ENCODE peak calls at places on chromosomes 11 and 22, in seven cellular contexts. J, S, X, G, Y, I and N are unnamed samples.
A peak's percentile ranks its signal among the peaks of the same experiment; 100 is the strongest.

GRCh38 chr11:22976146-22976545 is 115.9 kb upstream of the CCDC179 start:
- DNase-seq in S (peak; percentile 73), I (peak; percentile 80), Y (no peak), G (no peak), X (no peak), J (no peak), N (peak; percentile 80)

GRCh38 chr22:42834177-42834949 is 22.7 kb downstream of the ARFGAP3 start:
- DNase-seq in I (no peak), J (no peak), X (peak; percentile 35), S (no peak), Y (no peak), G (no peak), N (no peak)

GRCh38 chr11:4560462-4560861 is 15.5 kb downstream of the OR52M1 start:
- DNase-seq in S (no peak), G (no peak), I (no peak), X (no peak), Y (no peak), J (no peak), N (no peak)

GRCh38 chr11:45094958-45095690 is 51.3 kb upstream of the PRDM11 start:
- DNase-seq in Y (no peak), I (no peak), G (peak; percentile 65), J (no peak), S (no peak), X (no peak), N (no peak)

GRCh38 chr11:58513747-58514367 is 6.0 kb upstream of the OR5B21 start:
- DNase-seq in J (peak; percentile 75), S (peak; percentile 80), X (no peak), Y (no peak), G (no peak), I (peak; percentile 86), N (peak; percentile 75)

GRCh38 chr22:44341431-44342346 is 28.9 kb upstream of the SHISAL1 start:
- DNase-seq in G (no peak), X (no peak), I (no peak), Y (no peak), J (peak; percentile 85), S (peak; percentile 60), N (no peak)

GRCh38 chr22:38744981-38745380 is 10.8 kb downstream of the SUN2 start:
- DNase-seq in S (no peak), I (no peak), X (no peak), G (no peak), J (no peak), Y (no peak), N (peak; percentile 50)

GRCh38 chr22:39296981-39297489 is 22.4 kb downstream of the RPL3 start:
- DNase-seq in I (no peak), G (no peak), X (no peak), S (no peak), Y (no peak), J (no peak), N (no peak)

GRCh38 chr22:30354644-30355043 is 2.0 kb downstream of the SF3A1 start:
- DNase-seq in Y (no peak), X (no peak), S (no peak), I (no peak), G (no peak), J (no peak), N (no peak)

GRCh38 chr11:27084407-27084985 is 43.9 kb downstream of the BBOX1 start:
- DNase-seq in J (peak; percentile 28), X (no peak), G (no peak), Y (no peak), I (no peak), S (no peak), N (no peak)

GRCh38 chr11:4683020-4683419 is 14.6 kb downstream of the OR51E2 start:
- DNase-seq in I (peak; percentile 48), Y (no peak), S (no peak), X (no peak), G (no peak), J (no peak), N (peak; percentile 2)

GRCh38 chr11:123139206-123139605 is 55.8 kb downstream of the CLMP start:
- DNase-seq in S (no peak), X (no peak), G (no peak), I (no peak), J (no peak), Y (no peak), N (no peak)

GRCh38 chr22:36562261-36562835 is 33.4 kb upstream of the EIF3D start:
- DNase-seq in G (no peak), S (peak; percentile 56), J (no peak), X (no peak), Y (no peak), I (peak; percentile 75), N (peak; percentile 51)

GRCh38 chr11:111059726-111060125 is 185.8 kb upstream of the POU2AF2 start:
- DNase-seq in S (no peak), J (no peak), G (no peak), Y (no peak), I (peak; percentile 72), X (no peak), N (peak; percentile 53)
- H3K4me3 ChIP-seq in S (no peak overlapping the region), J (no peak overlapping the region), G (no peak overlapping the region), Y (no peak overlapping the region), I (no peak overlapping the region), X (no peak overlapping the region), N (no peak overlapping the region)

GRCh38 chr11:10398525-10398924 is 56.5 kb upstream of the AMPD3 start:
- DNase-seq in X (no peak), Y (peak; percentile 44), I (no peak), S (no peak), J (no peak), G (no peak), N (no peak)
- TF ChIP-seq CTCF in X (no peak), Y (no peak), I (no peak), S (no peak), J (no peak), G (no peak), N (no peak)

GRCh38 chr22:46764140-46764680 is 1.8 kb downstream of the TBC1D22A start:
- DNase-seq in G (peak; percentile 17), Y (no peak), S (no peak), X (no peak), J (no peak), I (no peak), N (no peak)
- H3K4me3 ChIP-seq in G (peak overlapping the region; percentile 97), Y (peak overlapping the region; percentile 99), S (no peak overlapping the region), X (peak overlapping the region; percentile 99), J (no peak overlapping the region), I (no peak overlapping the region), N (no peak overlapping the region)

DNA sequence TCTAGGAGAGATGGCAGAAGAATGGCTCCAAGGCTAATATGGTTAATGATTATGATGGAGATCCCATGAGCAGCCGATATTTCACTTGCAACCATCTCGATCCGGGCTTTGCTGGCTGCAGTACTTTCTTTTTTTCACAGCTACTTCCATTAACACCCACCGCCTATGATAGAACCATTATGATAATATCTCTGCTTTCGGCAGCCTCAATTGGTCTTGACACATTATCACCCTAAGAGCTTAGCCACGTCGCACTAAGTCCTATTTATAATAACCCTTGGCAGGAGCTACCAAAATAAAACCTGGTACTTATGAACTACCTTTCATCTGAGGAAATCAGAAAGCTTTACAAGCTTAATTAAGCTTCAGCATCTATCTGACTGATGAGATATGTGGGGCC is 7.6 kb upstream of the FJX1 start:
- DNase-seq in X (no peak), S (no peak), J (no peak), Y (no peak), G (no peak), I (no peak), N (no peak)
- TF ChIP-seq CTCF in X (no peak), S (no peak), J (no peak), Y (no peak), G (no peak), I (no peak), N (no peak)